ENCODE peak calls at places on chromosomes 16 and 17, in five cellular contexts. X, N, O, G and F are unnamed samples.

GRCh38 chr17:17285951-17286350 is 4.9 kb upstream of the COPS3 start:
- DNase-seq in X (no peak), N (no peak), O (no peak), G (no peak), F (no peak)

GRCh38 chr16:19113577-19114358 is at the start of gene ITPRIPL2:
- DNase-seq in X (peak), N (peak), O (peak), G (peak), F (peak)

GRCh38 chr17:7858487-7858832 is 657 bp downstream of the CYB5D1 start:
- DNase-seq in X (peak), N (peak), O (peak), G (peak), F (peak)

GRCh38 chr17:80113033-80113484 is 11.7 kb downstream of the GAA start:
- DNase-seq in X (no peak), N (no peak), O (peak), G (no peak), F (no peak)

GRCh38 chr16:70522216-70523000 is 946 bp downstream of the COG4 start:
- DNase-seq in X (no peak), N (no peak), O (no peak), G (no peak), F (no peak)

GRCh38 chr16:30526137-30526822 is at the start of gene ZNF768:
- DNase-seq in X (peak), N (peak), O (peak), G (peak), F (no peak)

GRCh38 chr16:81522141-81522701 is 77.6 kb downstream of the CMIP start:
- DNase-seq in X (no peak), N (no peak), O (peak), G (no peak), F (peak)

GRCh38 chr16:30662449-30662848 is 4.2 kb downstream of the FBRS start:
- DNase-seq in X (no peak), N (no peak), O (no peak), G (no peak), F (no peak)

GRCh38 chr16:10681310-10682308 is 13.1 kb downstream of the TEKT5 start:
- DNase-seq in X (no peak), N (no peak), O (no peak), G (no peak), F (no peak)

GRCh38 chr16:70714526-70715112 is 28.8 kb upstream of the MTSS2 start:
- DNase-seq in X (no peak), N (no peak), O (no peak), G (peak), F (no peak)

GRCh38 chr16:69311533-69312388 is 611 bp downstream of the VPS4A start:
- DNase-seq in X (peak), N (peak), O (peak), G (peak), F (peak)

GRCh38 chr16:71917900-71918299 is 22.6 kb downstream of the IST1 start:
- DNase-seq in X (no peak), N (no peak), O (no peak), G (peak), F (no peak)

GRCh38 chr16:30054959-30055553 is 10.5 kb upstream of the ALDOA start:
- DNase-seq in X (no peak), N (peak), O (peak), G (no peak), F (peak)

GRCh38 chr16:30183961-30184429 is 593 bp downstream of the CORO1A start:
- DNase-seq in X (no peak), N (peak), O (peak), G (no peak), F (peak)

GRCh38 chr17:58324409-58325288 is 3.9 kb downstream of the TSPOAP1 start:
- DNase-seq in X (no peak), N (peak), O (peak), G (no peak), F (peak)

GRCh38 chr17:60327122-60327869 is 64.6 kb downstream of the USP32 start:
- DNase-seq in X (no peak), N (no peak), O (peak), G (no peak), F (no peak)

GRCh38 chr16:81600275-81600674 is 155.7 kb downstream of the CMIP start:
- DNase-seq in X (no peak), N (no peak), O (no peak), G (peak), F (no peak)

GRCh38 chr17:75774988-75775668 is 9.5 kb upstream of the UNK start:
- DNase-seq in X (peak), N (peak), O (peak), G (peak), F (no peak)

GRCh38 chr16:28503470-28504259 is 3.0 kb downstream of the IL27 start:
- DNase-seq in X (no peak), N (no peak), O (no peak), G (no peak), F (no peak)

GRCh38 chr16:55728797-55729196 is 73.0 kb downstream of the SLC6A2 start:
- DNase-seq in X (no peak), N (no peak), O (no peak), G (no peak), F (no peak)

GRCh38 chr17:46795379-46795952 is 23.0 kb downstream of the WNT3 start:
- DNase-seq in X (no peak), N (no peak), O (no peak), G (no peak), F (no peak)

GRCh38 chr17:30952645-30953393 is 18.0 kb upstream of the RNF135 start:
- DNase-seq in X (no peak), N (peak), O (no peak), G (no peak), F (no peak)

GRCh38 chr17:1736348-1737281 is 6.1 kb upstream of the SERPINF2 start:
- DNase-seq in X (no peak), N (peak), O (no peak), G (peak), F (peak)

GRCh38 chr16:21274172-21274726 is 3.8 kb downstream of the CRYM start:
- DNase-seq in X (no peak), N (no peak), O (no peak), G (no peak), F (no peak)

GRCh38 chr16:71927383-71927782 is 32.1 kb downstream of the IST1 start:
- DNase-seq in X (peak), N (peak), O (no peak), G (peak), F (no peak)

GRCh38 chr17:81057079-81057730 is 22.3 kb downstream of the BAIAP2 start:
- DNase-seq in X (peak), N (no peak), O (no peak), G (peak), F (peak)

GRCh38 chr17:17108681-17109049 is 66.4 kb downstream of the MPRIP start:
- DNase-seq in X (peak), N (peak), O (peak), G (peak), F (no peak)

GRCh38 chr16:27305342-27305741 is 8.4 kb upstream of the IL4R start:
- DNase-seq in X (no peak), N (no peak), O (no peak), G (no peak), F (no peak)

GRCh38 chr17:49290690-49291326 is 60.2 kb upstream of the PHOSPHO1 start:
- DNase-seq in X (no peak), N (no peak), O (peak), G (peak), F (peak)

GRCh38 chr16:3681206-3681605 is 26.7 kb downstream of the DNASE1 start:
- DNase-seq in X (no peak), N (peak), O (no peak), G (no peak), F (no peak)

GRCh38 chr17:77385750-77386501 is 245.2 kb downstream of the SEC14L1 start:
- DNase-seq in X (no peak), N (no peak), O (no peak), G (peak), F (no peak)

GRCh38 chr16:60142991-60143705 is 1409.0 kb upstream of the GOT2 start:
- DNase-seq in X (no peak), N (no peak), O (peak), G (no peak), F (no peak)

GRCh38 chr16:30875881-30876791 is 17.7 kb downstream of the BCL7C start:
- DNase-seq in X (no peak), N (no peak), O (peak), G (no peak), F (no peak)

GRCh38 chr17:11221721-11222120 is 19.3 kb upstream of the SHISA6 start:
- DNase-seq in X (no peak), N (no peak), O (no peak), G (no peak), F (no peak)

GRCh38 chr16:70696952-70697600 is 11.2 kb upstream of the MTSS2 start:
- DNase-seq in X (peak), N (no peak), O (no peak), G (no peak), F (no peak)

DNA sequence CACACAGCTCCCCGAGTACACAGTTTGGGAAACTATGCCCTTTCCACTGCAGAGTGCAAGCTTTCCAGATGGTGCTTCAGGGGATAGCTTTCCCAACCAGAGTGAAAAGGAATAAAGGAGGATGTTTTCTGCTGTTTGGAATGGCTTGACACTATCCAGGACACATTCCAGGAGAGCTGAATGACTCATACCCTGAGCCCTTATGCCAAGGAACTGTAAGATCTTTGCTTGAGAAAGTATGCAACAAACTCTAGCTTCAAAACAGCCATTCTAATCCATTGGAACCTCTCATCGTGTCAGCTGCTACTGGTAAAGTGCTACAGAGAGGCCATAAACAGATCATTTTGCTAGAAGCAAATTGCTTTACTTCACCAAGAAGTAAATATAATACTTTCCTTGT is 33.6 kb downstream of the ANKFY1 start:
- DNase-seq in X (peak), N (peak), O (peak), G (peak), F (no peak)
- H3K4me3 ChIP-seq in X (no peak), N (no peak), O (no peak), G (no peak), F (no peak)

DNA sequence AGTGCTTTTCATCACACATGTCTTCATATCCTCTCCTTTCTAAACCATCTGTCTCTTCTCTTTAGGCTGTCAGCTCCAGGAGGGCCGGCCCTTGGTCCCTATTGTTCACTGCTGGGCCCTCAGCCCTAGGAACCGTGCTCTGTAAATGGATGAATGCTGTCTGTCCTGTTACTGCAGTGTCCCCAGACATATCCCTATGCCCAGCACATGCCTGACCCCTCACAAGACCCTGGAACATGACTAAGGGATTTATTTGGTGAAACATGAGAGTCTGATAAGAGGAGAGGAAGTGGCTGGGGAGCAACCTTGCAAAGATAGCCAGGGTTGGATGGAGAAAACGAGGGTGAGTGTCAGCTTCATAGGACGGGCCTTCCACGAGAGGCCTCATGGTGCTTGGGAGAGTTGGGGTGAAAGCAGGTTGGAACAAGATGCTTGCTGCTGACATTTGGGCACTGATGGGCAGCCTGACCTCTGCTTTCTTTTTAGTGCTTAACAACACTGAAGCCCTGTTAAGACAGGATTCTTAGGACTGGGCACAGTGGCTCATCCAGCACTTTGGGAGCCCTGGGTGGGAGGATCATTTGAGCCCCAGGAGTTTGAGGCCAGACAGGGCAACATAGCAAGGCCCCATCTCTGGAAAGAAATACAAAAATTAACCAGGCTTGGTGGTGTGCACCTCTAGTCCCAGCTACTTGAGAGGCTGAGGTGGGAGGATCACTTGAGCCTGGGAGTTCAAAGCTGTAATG is 39.0 kb downstream of the ABCC1 start:
- DNase-seq in X (no peak), N (no peak), O (no peak), G (peak), F (no peak)
- H3K27ac ChIP-seq in X (no peak), N (no peak), O (peak), G (peak), F (peak)

DNA sequence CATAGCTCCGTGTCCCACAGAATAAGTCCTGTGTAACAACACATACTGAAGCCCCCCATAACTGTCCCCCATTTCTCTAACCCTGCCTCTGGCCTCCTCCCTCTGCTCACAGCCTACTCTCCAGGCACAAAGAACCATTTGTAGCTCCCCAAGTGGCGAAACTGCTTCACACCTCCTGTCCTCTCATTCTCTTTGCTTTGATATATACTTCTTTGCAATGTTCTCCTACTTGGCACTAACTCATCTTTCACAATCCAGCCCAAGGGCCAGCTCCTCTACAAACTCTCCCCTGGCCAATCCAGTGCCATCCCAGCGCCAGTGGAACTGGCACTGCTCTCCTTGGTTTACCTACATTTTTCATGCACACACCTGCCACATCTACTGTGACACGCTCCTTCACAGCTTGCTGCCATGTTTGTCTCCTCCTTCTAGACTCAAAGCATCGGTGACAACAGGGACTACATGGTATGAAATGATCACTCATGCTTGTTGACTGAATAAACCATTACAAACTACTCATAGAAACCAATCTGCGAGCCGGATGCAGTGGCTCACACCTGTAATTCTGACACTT is 12.8 kb downstream of the CYTH1 start:
- DNase-seq in X (no peak), N (no peak), O (peak), G (no peak), F (no peak)
- TF ChIP-seq CTCF in X (no peak), N (no peak), O (peak), G (no peak), F (peak)

GRCh38 chr17:48024149-48025039 is 13.2 kb downstream of the COPZ2 start:
- DNase-seq in X (peak), N (peak), O (peak), G (no peak), F (peak)
- H3K4me3 ChIP-seq in X (peak), N (no peak), O (peak), G (peak), F (peak)